ENCODE peak calls at places on chromosomes 2 and 18, in six cellular contexts. One of them, this sample, is unnamed.
A peak's percentile ranks its signal among the peaks of the same experiment; 100 is the strongest.

GRCh38 chr2:138787053-138787666 is 7.0 kb upstream of the NXPH2 start:
- DNase-seq in stimulated activated CD8-positive, alpha-beta memory T cell treated with anti-CD3 and anti-CD28 coated beads, Interleukin-12 subunit alpha, Interleukin-12 subunit beta, amount 100 ng/mL, for 1 hour: no peak
- DNase-seq in dorsolateral prefrontal cortex: no peak
- DNase-seq in AG09319: peak; percentile 11
- DNase-seq in activated CD8-positive, alpha-beta memory T cell treated with anti-CD3 and anti-CD28 coated beads for 24 hours: no peak
- DNase-seq in mucosa of gallbladder: no peak
- DNase-seq in this sample: no peak

GRCh38 chr18:46039967-46040746 is 31.9 kb downstream of the PSTPIP2 start:
- DNase-seq in stimulated activated CD8-positive, alpha-beta memory T cell treated with anti-CD3 and anti-CD28 coated beads, Interleukin-12 subunit alpha, Interleukin-12 subunit beta, amount 100 ng/mL, for 1 hour: no peak
- DNase-seq in dorsolateral prefrontal cortex: no peak
- DNase-seq in AG09319: no peak
- DNase-seq in activated CD8-positive, alpha-beta memory T cell treated with anti-CD3 and anti-CD28 coated beads for 24 hours: peak; percentile 30
- DNase-seq in mucosa of gallbladder: no peak
- DNase-seq in this sample: no peak

GRCh38 chr2:233828546-233829192 is 25.7 kb downstream of the HJURP start:
- DNase-seq in stimulated activated CD8-positive, alpha-beta memory T cell treated with anti-CD3 and anti-CD28 coated beads, Interleukin-12 subunit alpha, Interleukin-12 subunit beta, amount 100 ng/mL, for 1 hour: no peak
- DNase-seq in dorsolateral prefrontal cortex: peak; percentile 26
- DNase-seq in AG09319: no peak
- DNase-seq in activated CD8-positive, alpha-beta memory T cell treated with anti-CD3 and anti-CD28 coated beads for 24 hours: peak; percentile 43
- DNase-seq in mucosa of gallbladder: no peak
- DNase-seq in this sample: no peak

GRCh38 chr2:152558174-152559091 is 158.8 kb downstream of the PRPF40A start:
- DNase-seq in stimulated activated CD8-positive, alpha-beta memory T cell treated with anti-CD3 and anti-CD28 coated beads, Interleukin-12 subunit alpha, Interleukin-12 subunit beta, amount 100 ng/mL, for 1 hour: no peak
- DNase-seq in dorsolateral prefrontal cortex: no peak
- DNase-seq in AG09319: peak; percentile 78
- DNase-seq in activated CD8-positive, alpha-beta memory T cell treated with anti-CD3 and anti-CD28 coated beads for 24 hours: no peak
- DNase-seq in mucosa of gallbladder: no peak
- DNase-seq in this sample: no peak

GRCh38 chr2:100814043-100814442 is 5.9 kb upstream of the NPAS2 start:
- DNase-seq in stimulated activated CD8-positive, alpha-beta memory T cell treated with anti-CD3 and anti-CD28 coated beads, Interleukin-12 subunit alpha, Interleukin-12 subunit beta, amount 100 ng/mL, for 1 hour: no peak
- DNase-seq in dorsolateral prefrontal cortex: no peak
- DNase-seq in AG09319: no peak
- DNase-seq in activated CD8-positive, alpha-beta memory T cell treated with anti-CD3 and anti-CD28 coated beads for 24 hours: no peak
- DNase-seq in mucosa of gallbladder: no peak
- DNase-seq in this sample: no peak

GRCh38 chr2:12399244-12399643 is 317.5 kb upstream of the TRIB2 start:
- DNase-seq in stimulated activated CD8-positive, alpha-beta memory T cell treated with anti-CD3 and anti-CD28 coated beads, Interleukin-12 subunit alpha, Interleukin-12 subunit beta, amount 100 ng/mL, for 1 hour: no peak
- DNase-seq in dorsolateral prefrontal cortex: no peak
- DNase-seq in AG09319: no peak
- DNase-seq in activated CD8-positive, alpha-beta memory T cell treated with anti-CD3 and anti-CD28 coated beads for 24 hours: no peak
- DNase-seq in mucosa of gallbladder: no peak
- DNase-seq in this sample: no peak

GRCh38 chr2:222480497-222480896 is 56.2 kb downstream of the SGPP2 start:
- DNase-seq in stimulated activated CD8-positive, alpha-beta memory T cell treated with anti-CD3 and anti-CD28 coated beads, Interleukin-12 subunit alpha, Interleukin-12 subunit beta, amount 100 ng/mL, for 1 hour: no peak
- DNase-seq in dorsolateral prefrontal cortex: no peak
- DNase-seq in AG09319: no peak
- DNase-seq in activated CD8-positive, alpha-beta memory T cell treated with anti-CD3 and anti-CD28 coated beads for 24 hours: no peak
- DNase-seq in mucosa of gallbladder: no peak
- DNase-seq in this sample: no peak

GRCh38 chr2:203891474-203891873 is 23.9 kb downstream of the CTLA4 start:
- DNase-seq in stimulated activated CD8-positive, alpha-beta memory T cell treated with anti-CD3 and anti-CD28 coated beads, Interleukin-12 subunit alpha, Interleukin-12 subunit beta, amount 100 ng/mL, for 1 hour: no peak
- DNase-seq in dorsolateral prefrontal cortex: no peak
- DNase-seq in AG09319: no peak
- DNase-seq in activated CD8-positive, alpha-beta memory T cell treated with anti-CD3 and anti-CD28 coated beads for 24 hours: peak; percentile 69
- DNase-seq in mucosa of gallbladder: no peak
- DNase-seq in this sample: peak; percentile 18

GRCh38 chr18:666177-666576 is 8.7 kb downstream of the TYMS start:
- DNase-seq in stimulated activated CD8-positive, alpha-beta memory T cell treated with anti-CD3 and anti-CD28 coated beads, Interleukin-12 subunit alpha, Interleukin-12 subunit beta, amount 100 ng/mL, for 1 hour: no peak
- DNase-seq in dorsolateral prefrontal cortex: no peak
- DNase-seq in AG09319: no peak
- DNase-seq in activated CD8-positive, alpha-beta memory T cell treated with anti-CD3 and anti-CD28 coated beads for 24 hours: no peak
- DNase-seq in mucosa of gallbladder: no peak
- DNase-seq in this sample: no peak

GRCh38 chr18:49955263-49955662 is 141.9 kb upstream of the ACAA2 start:
- DNase-seq in stimulated activated CD8-positive, alpha-beta memory T cell treated with anti-CD3 and anti-CD28 coated beads, Interleukin-12 subunit alpha, Interleukin-12 subunit beta, amount 100 ng/mL, for 1 hour: no peak
- DNase-seq in dorsolateral prefrontal cortex: no peak
- DNase-seq in AG09319: no peak
- DNase-seq in activated CD8-positive, alpha-beta memory T cell treated with anti-CD3 and anti-CD28 coated beads for 24 hours: no peak
- DNase-seq in mucosa of gallbladder: no peak
- DNase-seq in this sample: no peak

GRCh38 chr2:27735263-27735904 is 36.1 kb upstream of the MRPL33 start:
- DNase-seq in stimulated activated CD8-positive, alpha-beta memory T cell treated with anti-CD3 and anti-CD28 coated beads, Interleukin-12 subunit alpha, Interleukin-12 subunit beta, amount 100 ng/mL, for 1 hour: peak; percentile 20
- DNase-seq in dorsolateral prefrontal cortex: peak; percentile 69
- DNase-seq in AG09319: peak; percentile 55
- DNase-seq in activated CD8-positive, alpha-beta memory T cell treated with anti-CD3 and anti-CD28 coated beads for 24 hours: peak; percentile 87
- DNase-seq in mucosa of gallbladder: peak; percentile 62
- DNase-seq in this sample: no peak

GRCh38 chr2:222130855-222131254 is 167.9 kb downstream of the PAX3 start:
- DNase-seq in stimulated activated CD8-positive, alpha-beta memory T cell treated with anti-CD3 and anti-CD28 coated beads, Interleukin-12 subunit alpha, Interleukin-12 subunit beta, amount 100 ng/mL, for 1 hour: no peak
- DNase-seq in dorsolateral prefrontal cortex: no peak
- DNase-seq in AG09319: no peak
- DNase-seq in activated CD8-positive, alpha-beta memory T cell treated with anti-CD3 and anti-CD28 coated beads for 24 hours: no peak
- DNase-seq in mucosa of gallbladder: no peak
- DNase-seq in this sample: no peak

GRCh38 chr2:68387408-68388350 is 22.6 kb downstream of the PLEK start:
- DNase-seq in stimulated activated CD8-positive, alpha-beta memory T cell treated with anti-CD3 and anti-CD28 coated beads, Interleukin-12 subunit alpha, Interleukin-12 subunit beta, amount 100 ng/mL, for 1 hour: no peak
- DNase-seq in dorsolateral prefrontal cortex: no peak
- DNase-seq in AG09319: no peak
- DNase-seq in activated CD8-positive, alpha-beta memory T cell treated with anti-CD3 and anti-CD28 coated beads for 24 hours: no peak
- DNase-seq in mucosa of gallbladder: no peak
- DNase-seq in this sample: peak; percentile 47